ENCODE peak calls at places on chromosomes 7 and 10, in six cellular contexts. One of them, this sample, is unnamed.

GRCh38 chr7:34760271-34760670 is 102.3 kb downstream of the NPSR1 start:
- DNase-seq in PC-3: no peak
- DNase-seq in astrocyte: no peak
- DNase-seq in SK-N-SH: no peak
- DNase-seq in H1: no peak
- DNase-seq in IMR-90: no peak
- DNase-seq in this sample: no peak

GRCh38 chr10:25017247-25017590 is 807 bp downstream of the THNSL1 start:
- DNase-seq in H1: no peak
- DNase-seq in astrocyte: peak
- DNase-seq in PC-3: peak
- DNase-seq in SK-N-SH: peak
- DNase-seq in IMR-90: peak
- DNase-seq in this sample: no peak

GRCh38 chr7:132255898-132256297 is 320.4 kb downstream of the PLXNA4 start:
- DNase-seq in H1: no peak
- DNase-seq in astrocyte: no peak
- DNase-seq in IMR-90: no peak
- DNase-seq in SK-N-SH: peak
- DNase-seq in PC-3: no peak
- DNase-seq in this sample: no peak

GRCh38 chr7:132004528-132004927 is 448.1 kb upstream of the PODXL start:
- DNase-seq in PC-3: no peak
- DNase-seq in SK-N-SH: no peak
- DNase-seq in IMR-90: no peak
- DNase-seq in H1: no peak
- DNase-seq in astrocyte: peak
- DNase-seq in this sample: no peak

GRCh38 chr7:70761711-70762328 is 370.1 kb upstream of the GALNT17 start:
- DNase-seq in H1: no peak
- DNase-seq in SK-N-SH: no peak
- DNase-seq in IMR-90: no peak
- DNase-seq in PC-3: no peak
- DNase-seq in astrocyte: no peak
- DNase-seq in this sample: no peak

GRCh38 chr10:15168296-15168780 is at the start of gene NMT2:
- DNase-seq in SK-N-SH: no peak
- DNase-seq in H1: peak
- DNase-seq in PC-3: peak
- DNase-seq in astrocyte: peak
- DNase-seq in IMR-90: no peak
- DNase-seq in this sample: peak

GRCh38 chr7:80634505-80634904 is 3.9 kb upstream of the CD36 start:
- DNase-seq in PC-3: peak
- DNase-seq in IMR-90: peak
- DNase-seq in astrocyte: peak
- DNase-seq in SK-N-SH: no peak
- DNase-seq in H1: no peak
- DNase-seq in this sample: no peak

GRCh38 chr7:90404777-90405176 is 1.5 kb downstream of the CLDN12 start:
- DNase-seq in IMR-90: peak
- DNase-seq in H1: no peak
- DNase-seq in astrocyte: no peak
- DNase-seq in PC-3: peak
- DNase-seq in SK-N-SH: no peak
- DNase-seq in this sample: no peak

GRCh38 chr7:81294897-81295515 is 376.2 kb upstream of the SEMA3C start:
- DNase-seq in IMR-90: no peak
- DNase-seq in PC-3: no peak
- DNase-seq in SK-N-SH: no peak
- DNase-seq in astrocyte: peak
- DNase-seq in H1: no peak
- DNase-seq in this sample: no peak

GRCh38 chr10:113310317-113310716 is 242.5 kb upstream of the HABP2 start:
- DNase-seq in SK-N-SH: no peak
- DNase-seq in H1: no peak
- DNase-seq in IMR-90: no peak
- DNase-seq in astrocyte: no peak
- DNase-seq in PC-3: no peak
- DNase-seq in this sample: no peak

GRCh38 chr10:16995867-16996529 is 133.6 kb downstream of the CUBN start:
- DNase-seq in astrocyte: peak
- DNase-seq in H1: no peak
- DNase-seq in PC-3: peak
- DNase-seq in SK-N-SH: no peak
- DNase-seq in IMR-90: peak
- DNase-seq in this sample: no peak
- H3K9ac ChIP-seq in astrocyte: peak
- H3K9ac ChIP-seq in H1: no peak
- H3K9ac ChIP-seq in PC-3: peak
- H3K9ac ChIP-seq in SK-N-SH: peak
- H3K9ac ChIP-seq in IMR-90: peak
- H3K9ac ChIP-seq in this sample: no peak

GRCh38 chr10:22560391-22561239 is 153.8 kb downstream of the PIP4K2A start:
- DNase-seq in SK-N-SH: no peak
- DNase-seq in PC-3: no peak
- DNase-seq in astrocyte: no peak
- DNase-seq in IMR-90: no peak
- DNase-seq in H1: no peak
- DNase-seq in this sample: no peak
- H3K9ac ChIP-seq in SK-N-SH: no peak
- H3K9ac ChIP-seq in PC-3: no peak
- H3K9ac ChIP-seq in astrocyte: no peak
- H3K9ac ChIP-seq in IMR-90: no peak
- H3K9ac ChIP-seq in H1: no peak
- H3K9ac ChIP-seq in this sample: no peak

DNA sequence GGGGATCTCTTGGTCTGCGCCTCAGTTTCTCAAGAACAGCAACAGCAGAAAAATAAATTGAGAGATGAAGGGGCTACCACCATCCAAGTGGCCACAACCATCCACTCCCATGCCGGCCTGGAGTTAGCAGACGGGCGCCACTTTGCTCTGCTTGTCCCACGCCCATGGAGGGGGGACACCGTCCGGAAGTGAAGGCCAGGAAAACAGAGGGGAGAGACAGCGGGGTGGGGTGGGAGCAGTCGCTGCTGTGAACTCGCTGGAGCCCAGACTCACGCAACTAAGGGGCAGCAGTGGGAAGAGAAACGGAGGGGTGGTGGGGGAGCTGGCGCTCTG is 135.4 kb downstream of the KIF20B start:
- DNase-seq in PC-3: no peak
- DNase-seq in astrocyte: no peak
- DNase-seq in SK-N-SH: no peak
- DNase-seq in IMR-90: no peak
- DNase-seq in H1: no peak
- DNase-seq in this sample: no peak
- H3K9ac ChIP-seq in PC-3: no peak
- H3K9ac ChIP-seq in astrocyte: peak
- H3K9ac ChIP-seq in SK-N-SH: no peak
- H3K9ac ChIP-seq in IMR-90: peak
- H3K9ac ChIP-seq in H1: no peak
- H3K9ac ChIP-seq in this sample: no peak

GRCh38 chr10:77746313-77746712 is 108.7 kb upstream of the KCNMA1 start:
- DNase-seq in astrocyte: peak
- DNase-seq in PC-3: peak
- DNase-seq in H1: no peak
- DNase-seq in IMR-90: peak
- DNase-seq in SK-N-SH: no peak
- DNase-seq in this sample: no peak
- H3K9ac ChIP-seq in astrocyte: no peak
- H3K9ac ChIP-seq in PC-3: no peak
- H3K9ac ChIP-seq in H1: no peak
- H3K9ac ChIP-seq in IMR-90: no peak
- H3K9ac ChIP-seq in SK-N-SH: no peak
- H3K9ac ChIP-seq in this sample: no peak

DNA sequence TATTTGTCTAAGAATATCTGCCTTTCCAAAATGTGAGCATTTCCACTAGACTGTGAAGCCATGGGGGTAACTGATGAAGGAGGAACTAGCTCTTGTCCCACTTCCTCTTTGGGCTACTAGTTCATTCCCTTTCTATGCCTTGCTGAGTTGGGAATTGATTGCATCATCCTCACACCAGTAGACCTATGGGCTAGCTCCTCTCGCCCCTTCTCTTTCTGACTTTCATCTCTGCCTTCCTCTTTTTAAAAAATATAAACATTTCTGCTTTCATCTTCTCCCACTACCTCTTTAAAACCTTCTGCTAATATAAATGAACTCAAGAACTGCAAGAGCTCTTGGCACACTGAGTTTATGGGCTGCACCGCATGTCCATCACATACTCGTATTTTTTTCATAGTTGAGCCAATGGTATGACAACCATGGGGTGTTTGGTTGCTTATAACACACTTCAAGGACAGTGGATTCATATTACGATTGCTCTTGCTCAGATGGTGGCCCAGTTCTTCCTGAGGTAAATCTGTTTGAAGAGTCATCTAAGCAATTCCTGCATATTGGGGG is 182.0 kb downstream of the REEP3 start:
- DNase-seq in astrocyte: no peak
- DNase-seq in PC-3: peak
- DNase-seq in H1: no peak
- DNase-seq in SK-N-SH: no peak
- DNase-seq in IMR-90: peak
- DNase-seq in this sample: no peak
- H3K9ac ChIP-seq in astrocyte: no peak
- H3K9ac ChIP-seq in PC-3: no peak
- H3K9ac ChIP-seq in H1: no peak
- H3K9ac ChIP-seq in SK-N-SH: no peak
- H3K9ac ChIP-seq in IMR-90: no peak
- H3K9ac ChIP-seq in this sample: no peak

DNA sequence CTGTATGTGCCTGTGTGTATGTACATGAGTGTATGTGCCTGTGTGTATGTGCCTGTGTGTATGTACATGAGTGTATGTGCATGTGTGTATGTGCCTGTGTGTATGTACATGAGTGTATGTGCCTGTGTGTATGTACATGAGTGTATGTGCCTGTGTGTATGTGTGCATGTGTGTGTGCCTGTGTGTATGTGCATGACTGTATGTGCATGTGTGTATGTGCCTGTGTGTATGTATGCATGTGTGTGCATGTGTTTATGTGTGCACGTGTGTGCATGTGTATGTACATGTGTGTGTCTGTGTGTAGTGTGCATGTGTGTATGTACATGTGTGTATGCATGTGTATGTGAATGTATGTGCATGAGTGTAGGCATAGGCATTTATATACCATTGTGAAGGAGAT is 274.8 kb downstream of the ADARB2 start:
- DNase-seq in astrocyte: no peak
- DNase-seq in IMR-90: no peak
- DNase-seq in H1: no peak
- DNase-seq in SK-N-SH: no peak
- DNase-seq in PC-3: no peak
- DNase-seq in this sample: no peak
- H3K9ac ChIP-seq in astrocyte: no peak
- H3K9ac ChIP-seq in IMR-90: no peak
- H3K9ac ChIP-seq in H1: no peak
- H3K9ac ChIP-seq in SK-N-SH: no peak
- H3K9ac ChIP-seq in PC-3: no peak
- H3K9ac ChIP-seq in this sample: no peak

GRCh38 chr7:130995252-130996081 is 261.5 kb upstream of the KLF14 start:
- DNase-seq in IMR-90: no peak
- DNase-seq in astrocyte: no peak
- DNase-seq in SK-N-SH: no peak
- DNase-seq in H1: no peak
- DNase-seq in PC-3: no peak
- DNase-seq in this sample: no peak

GRCh38 chr7:130993671-130994365 is 259.8 kb upstream of the KLF14 start:
- DNase-seq in IMR-90: no peak
- DNase-seq in H1: no peak
- DNase-seq in astrocyte: no peak
- DNase-seq in PC-3: no peak
- DNase-seq in SK-N-SH: no peak
- DNase-seq in this sample: no peak

GRCh38 chr7:130994378-130995115 is 260.5 kb upstream of the KLF14 start:
- DNase-seq in H1: no peak
- DNase-seq in SK-N-SH: no peak
- DNase-seq in astrocyte: peak
- DNase-seq in PC-3: no peak
- DNase-seq in IMR-90: no peak
- DNase-seq in this sample: no peak

GRCh38 chr7:130996841-130997231 is 262.8 kb upstream of the KLF14 start:
- DNase-seq in SK-N-SH: no peak
- DNase-seq in PC-3: peak
- DNase-seq in IMR-90: peak
- DNase-seq in astrocyte: peak
- DNase-seq in H1: no peak
- DNase-seq in this sample: no peak

GRCh38 chr7:130996205-130996840 is 262.3 kb upstream of the KLF14 start:
- DNase-seq in IMR-90: no peak
- DNase-seq in PC-3: peak
- DNase-seq in H1: no peak
- DNase-seq in SK-N-SH: no peak
- DNase-seq in astrocyte: no peak
- DNase-seq in this sample: no peak
- H3K9ac ChIP-seq in IMR-90: peak
- H3K9ac ChIP-seq in PC-3: peak
- H3K9ac ChIP-seq in H1: no peak
- H3K9ac ChIP-seq in SK-N-SH: no peak
- H3K9ac ChIP-seq in astrocyte: no peak
- H3K9ac ChIP-seq in this sample: peak

GRCh38 chr7:63071396-63071795 is 927.3 kb upstream of the ZNF722 start:
- DNase-seq in H1: no peak
- DNase-seq in PC-3: no peak
- DNase-seq in SK-N-SH: no peak
- DNase-seq in astrocyte: no peak
- DNase-seq in IMR-90: no peak
- DNase-seq in this sample: no peak
- H3K9ac ChIP-seq in H1: no peak
- H3K9ac ChIP-seq in PC-3: no peak
- H3K9ac ChIP-seq in SK-N-SH: no peak
- H3K9ac ChIP-seq in astrocyte: no peak
- H3K9ac ChIP-seq in IMR-90: no peak
- H3K9ac ChIP-seq in this sample: no peak

DNA sequence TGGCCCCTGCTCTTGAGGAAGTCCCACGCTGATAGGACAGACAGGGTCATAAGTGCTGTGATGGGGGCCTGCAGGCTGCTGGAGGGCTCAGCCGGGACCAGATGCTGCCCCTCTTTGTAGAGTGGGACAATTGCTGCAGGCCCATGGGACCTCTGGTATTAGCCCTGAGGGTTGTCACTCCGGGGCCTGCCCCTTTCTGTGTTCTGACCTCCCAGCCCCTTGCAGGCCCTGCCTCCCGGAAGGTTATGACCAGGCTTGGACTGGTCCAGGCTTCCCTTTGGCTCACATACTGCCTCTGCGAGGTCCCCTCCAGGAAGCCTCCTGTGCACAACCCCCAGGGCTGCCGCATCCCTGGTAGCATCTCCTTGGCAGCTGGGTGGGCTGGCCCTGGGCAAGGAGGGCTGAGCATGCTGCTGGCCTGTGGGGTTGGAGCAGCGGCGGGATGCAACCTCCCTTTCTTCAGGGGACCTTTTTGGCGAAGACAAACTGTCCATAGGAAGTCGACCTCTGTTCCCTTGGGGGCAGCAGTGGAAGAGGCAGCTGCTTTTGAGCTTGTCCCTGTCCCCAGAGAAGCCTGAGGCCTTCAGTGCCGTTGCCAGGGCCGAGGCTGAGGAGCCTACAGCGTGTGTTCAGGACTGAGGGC is 8.8 kb downstream of the LIMK1 start:
- DNase-seq in H1: no peak
- DNase-seq in IMR-90: no peak
- DNase-seq in PC-3: no peak
- DNase-seq in SK-N-SH: peak
- DNase-seq in astrocyte: no peak
- DNase-seq in this sample: no peak
- H3K9ac ChIP-seq in H1: no peak
- H3K9ac ChIP-seq in IMR-90: no peak
- H3K9ac ChIP-seq in PC-3: no peak
- H3K9ac ChIP-seq in SK-N-SH: peak
- H3K9ac ChIP-seq in astrocyte: peak
- H3K9ac ChIP-seq in this sample: no peak

GRCh38 chr10:21314234-21314633 is 211.2 kb downstream of the SKIDA1 start:
- DNase-seq in SK-N-SH: no peak
- DNase-seq in PC-3: no peak
- DNase-seq in IMR-90: no peak
- DNase-seq in H1: no peak
- DNase-seq in astrocyte: peak
- DNase-seq in this sample: no peak
- H3K9ac ChIP-seq in SK-N-SH: no peak
- H3K9ac ChIP-seq in PC-3: no peak
- H3K9ac ChIP-seq in IMR-90: peak
- H3K9ac ChIP-seq in H1: peak
- H3K9ac ChIP-seq in astrocyte: peak
- H3K9ac ChIP-seq in this sample: no peak

This sample was measured in keratinocyte.